ENCODE peak calls at places on chromosomes 2 and 18, in six cellular contexts. Q is H9, A is IMR-90, U is mesenchymal stem cell, N is mesendoderm, I is neuronal stem cell. E is an unnamed sample.

GRCh38 chr2:66537001-66537400 is 102.1 kb downstream of the MEIS1 start:
- DNase-seq in Q (no peak), A (no peak), U (no peak), N (peak), I (peak), E (no peak)

GRCh38 chr2:96832751-96833507 is 10.9 kb downstream of the ANKRD23 start:
- DNase-seq in Q (peak), A (peak), U (peak), N (peak), I (peak), E (peak)

GRCh38 chr2:200308421-200309295 is 2.2 kb downstream of the SPATS2L start:
- DNase-seq in Q (no peak), A (peak), U (peak), N (no peak), I (no peak), E (no peak)

GRCh38 chr2:239928457-239929350 is 96.4 kb downstream of the NDUFA10 start:
- DNase-seq in Q (peak), A (no peak), U (no peak), N (peak), I (no peak), E (no peak)

GRCh38 chr2:188382107-188382506 is 90.4 kb downstream of the GULP1 start:
- DNase-seq in Q (no peak), A (peak), U (peak), N (peak), I (no peak), E (no peak)

GRCh38 chr18:32902566-32903330 is 129.9 kb upstream of the KLHL14 start:
- DNase-seq in Q (no peak), A (no peak), U (no peak), N (no peak), I (no peak), E (no peak)

GRCh38 chr2:158556124-158556523 is 99.4 kb downstream of the PKP4 start:
- DNase-seq in Q (no peak), A (no peak), U (no peak), N (peak), I (no peak), E (no peak)

GRCh38 chr2:17300141-17300540 is 218.1 kb downstream of the RAD51AP2 start:
- DNase-seq in Q (no peak), A (peak), U (peak), N (no peak), I (no peak), E (peak)

GRCh38 chr2:72827999-72828646 is 2.3 kb upstream of the EXOC6B start:
- DNase-seq in Q (no peak), A (peak), U (peak), N (peak), I (no peak), E (peak)

GRCh38 chr18:59707306-59707705 is 10.1 kb upstream of the CCBE1 start:
- DNase-seq in Q (peak), A (no peak), U (no peak), N (no peak), I (no peak), E (peak)

GRCh38 chr2:12389354-12390045 is 327.2 kb upstream of the TRIB2 start:
- DNase-seq in Q (no peak), A (peak), U (no peak), N (peak), I (no peak), E (peak)

GRCh38 chr18:50013363-50014138 is 181.4 kb downstream of the MYO5B start:
- DNase-seq in Q (peak), A (peak), U (no peak), N (peak), I (no peak), E (no peak)

GRCh38 chr2:24334245-24334633 is 26.1 kb downstream of the ITSN2 start:
- DNase-seq in Q (no peak), A (peak), U (peak), N (no peak), I (no peak), E (no peak)

GRCh38 chr2:179449010-179449409 is 184.4 kb upstream of the SESTD1 start:
- DNase-seq in Q (no peak), A (no peak), U (no peak), N (no peak), I (no peak), E (no peak)

GRCh38 chr2:71252862-71253261 is 26.0 kb upstream of the PAIP2B start:
- DNase-seq in Q (no peak), A (no peak), U (no peak), N (no peak), I (no peak), E (no peak)

GRCh38 chr2:204150695-204151240 is 214.2 kb downstream of the ICOS start:
- DNase-seq in Q (peak), A (no peak), U (no peak), N (no peak), I (no peak), E (no peak)

GRCh38 chr2:108184421-108184820 is 55.3 kb upstream of the SULT1C3 start:
- DNase-seq in Q (no peak), A (peak), U (peak), N (peak), I (no peak), E (peak)

GRCh38 chr18:44458777-44459176 is 221.9 kb upstream of the SETBP1 start:
- DNase-seq in Q (no peak), A (peak), U (peak), N (peak), I (no peak), E (no peak)

GRCh38 chr18:62928316-62928715 is 213.0 kb downstream of the PHLPP1 start:
- DNase-seq in Q (no peak), A (peak), U (peak), N (no peak), I (no peak), E (no peak)

GRCh38 chr2:16070648-16070971 is 130.3 kb downstream of the MYCN start:
- DNase-seq in Q (no peak), A (no peak), U (no peak), N (no peak), I (no peak), E (no peak)

GRCh38 chr2:16069663-16069932 is 129.2 kb downstream of the MYCN start:
- DNase-seq in Q (no peak), A (no peak), U (no peak), N (no peak), I (no peak), E (no peak)

GRCh38 chr2:16071039-16071864 is 130.9 kb downstream of the MYCN start:
- DNase-seq in Q (no peak), A (no peak), U (no peak), N (no peak), I (no peak), E (no peak)

GRCh38 chr2:16068233-16068940 is 128.0 kb downstream of the MYCN start:
- DNase-seq in Q (no peak), A (no peak), U (no peak), N (peak), I (no peak), E (no peak)

DNA sequence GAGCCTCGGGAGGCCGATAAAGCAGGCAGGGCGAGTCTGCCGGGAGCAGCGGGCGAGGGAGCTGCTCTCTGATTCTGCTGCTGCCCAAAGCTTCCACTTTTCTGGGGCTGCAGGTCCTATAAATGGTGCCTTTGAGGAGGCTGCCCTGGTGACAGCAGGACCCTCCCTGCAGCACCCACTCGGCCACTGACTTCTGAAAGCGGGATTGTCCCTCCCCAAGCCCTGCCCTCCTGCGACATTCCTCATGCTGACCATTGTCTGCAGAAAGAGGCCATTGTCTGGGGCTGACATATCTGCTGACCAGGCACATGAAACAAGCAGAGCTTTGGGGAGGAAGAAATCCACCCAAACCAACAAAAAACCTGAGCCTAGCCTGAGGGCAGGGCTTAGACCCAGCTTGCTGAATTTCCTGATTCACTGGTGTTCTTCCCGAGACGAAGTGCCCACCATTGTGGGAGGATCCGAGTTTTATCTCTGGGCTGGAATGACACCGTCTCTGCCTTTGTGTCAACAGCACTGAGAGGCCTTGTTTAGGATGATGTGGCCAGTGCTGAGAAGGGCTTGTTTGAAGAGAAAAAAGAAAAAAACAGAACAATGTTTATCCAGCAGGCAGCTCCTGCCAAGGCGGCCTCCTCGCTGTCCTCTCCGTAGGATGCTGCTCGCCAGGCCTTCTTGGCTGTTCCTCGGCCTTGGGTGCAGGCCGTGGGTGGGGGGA is 129.7 kb downstream of the MYCN start:
- DNase-seq in Q (no peak), A (no peak), U (no peak), N (peak), I (peak), E (no peak)
- H2AK5ac ChIP-seq in Q (no peak), A (no peak), U (no peak), N (no peak), I (peak), E (no peak)

GRCh38 chr2:207253946-207254345 is 88.2 kb upstream of the KLF7 start:
- DNase-seq in Q (no peak), A (peak), U (peak), N (peak), I (no peak), E (peak)
- H2AK5ac ChIP-seq in Q (no peak), A (peak), U (no peak), N (peak), I (no peak), E (no peak)

GRCh38 chr2:39124000-39124769 is 3.3 kb upstream of the SOS1 start:
- DNase-seq in Q (peak), A (peak), U (peak), N (peak), I (peak), E (peak)
- H2AK5ac ChIP-seq in Q (no peak), A (peak), U (peak), N (no peak), I (peak), E (peak)

GRCh38 chr2:926259-926780 is 24.3 kb upstream of the SNTG2 start:
- DNase-seq in Q (no peak), A (no peak), U (no peak), N (no peak), I (no peak), E (no peak)

GRCh38 chr2:924701-925100 is 25.9 kb upstream of the SNTG2 start:
- DNase-seq in Q (no peak), A (no peak), U (no peak), N (no peak), I (no peak), E (no peak)

GRCh38 chr2:925711-926110 is 24.9 kb upstream of the SNTG2 start:
- DNase-seq in Q (no peak), A (no peak), U (no peak), N (no peak), I (no peak), E (no peak)

GRCh38 chr2:924202-924601 is 26.4 kb upstream of the SNTG2 start:
- DNase-seq in Q (no peak), A (no peak), U (no peak), N (no peak), I (no peak), E (no peak)

GRCh38 chr2:925309-925708 is 25.3 kb upstream of the SNTG2 start:
- DNase-seq in Q (peak), A (no peak), U (no peak), N (peak), I (no peak), E (peak)
- H2AK5ac ChIP-seq in Q (no peak), A (no peak), U (no peak), N (no peak), I (no peak), E (no peak)

DNA sequence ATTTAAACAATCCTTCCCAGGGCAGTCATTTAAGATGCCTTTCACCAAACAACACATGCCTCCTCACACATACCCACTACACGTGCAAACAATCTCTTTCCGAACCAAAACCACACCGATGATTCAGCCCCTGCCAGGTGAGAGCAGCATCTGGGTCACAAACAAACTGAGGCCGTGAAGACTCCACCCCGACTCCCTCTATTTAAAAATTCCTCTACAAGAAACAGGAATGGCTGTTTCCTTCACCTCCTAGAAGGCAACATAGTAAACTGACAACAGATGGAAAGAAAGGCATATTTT is 8.6 kb downstream of the CYB5A start:
- DNase-seq in Q (no peak), A (no peak), U (no peak), N (no peak), I (no peak), E (no peak)
- H2AK5ac ChIP-seq in Q (no peak), A (no peak), U (no peak), N (no peak), I (no peak), E (no peak)

GRCh38 chr2:178429336-178429735 is 21.6 kb downstream of the PRKRA start:
- DNase-seq in Q (no peak), A (no peak), U (no peak), N (no peak), I (no peak), E (no peak)
- H2AK5ac ChIP-seq in Q (no peak), A (no peak), U (no peak), N (no peak), I (no peak), E (no peak)

GRCh38 chr2:109246616-109247015 is 117.6 kb downstream of the SH3RF3 start:
- DNase-seq in Q (no peak), A (no peak), U (no peak), N (no peak), I (no peak), E (no peak)

GRCh38 chr2:109247812-109248211 is 118.8 kb downstream of the SH3RF3 start:
- DNase-seq in Q (no peak), A (no peak), U (no peak), N (no peak), I (no peak), E (no peak)

GRCh38 chr2:109247340-109247739 is 118.3 kb downstream of the SH3RF3 start:
- DNase-seq in Q (no peak), A (no peak), U (no peak), N (no peak), I (no peak), E (no peak)

GRCh38 chr2:109244750-109245382 is 115.9 kb downstream of the SH3RF3 start:
- DNase-seq in Q (no peak), A (no peak), U (no peak), N (no peak), I (no peak), E (no peak)

DNA sequence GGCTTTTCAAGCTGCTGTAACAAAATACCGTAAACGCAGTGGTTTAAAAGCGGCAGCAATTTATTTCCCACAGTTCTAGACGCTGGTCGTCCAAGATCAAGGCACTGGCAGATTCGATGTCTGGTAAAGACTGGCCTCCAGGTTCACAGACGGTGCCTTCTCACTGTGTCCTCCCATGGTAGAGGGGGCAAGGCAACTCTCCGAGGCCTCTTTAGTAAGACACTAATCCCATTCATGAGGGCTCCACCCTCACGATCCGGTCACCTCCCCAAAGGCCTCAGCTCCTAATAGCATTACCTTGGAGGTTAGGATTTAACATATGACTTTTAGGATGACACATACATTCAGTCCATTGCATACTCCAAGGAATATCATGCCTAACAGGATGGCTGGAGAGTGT is 117.2 kb downstream of the SH3RF3 start:
- DNase-seq in Q (no peak), A (no peak), U (no peak), N (no peak), I (no peak), E (no peak)
- H2AK5ac ChIP-seq in Q (no peak), A (peak), U (no peak), N (no peak), I (no peak), E (no peak)

GRCh38 chr18:35770360-35770759 is 188.8 kb downstream of the GALNT1 start:
- DNase-seq in Q (no peak), A (no peak), U (no peak), N (no peak), I (no peak), E (no peak)
- H2AK5ac ChIP-seq in Q (no peak), A (no peak), U (no peak), N (no peak), I (no peak), E (no peak)

DNA sequence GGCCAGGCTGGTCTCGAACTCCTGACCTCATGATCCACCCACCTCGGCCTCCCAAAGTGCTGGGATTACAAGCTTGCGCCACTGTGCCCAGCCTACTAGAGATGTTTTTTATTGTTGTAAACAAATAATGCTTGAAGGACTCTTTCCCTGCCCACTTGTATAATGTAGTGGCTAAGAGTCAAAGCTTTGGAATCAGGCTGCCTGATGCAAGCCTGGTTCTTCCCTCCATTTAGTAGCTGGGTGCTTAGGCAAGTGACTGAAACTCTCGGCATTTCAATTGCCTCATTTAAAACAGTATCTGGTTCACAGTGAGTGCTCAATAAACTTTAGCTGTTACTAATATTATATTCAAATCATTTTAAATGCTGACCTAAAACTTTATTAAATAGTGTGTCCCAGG is 264.0 kb upstream of the FBXO11 start:
- DNase-seq in Q (no peak), A (peak), U (peak), N (no peak), I (no peak), E (peak)
- H2AK5ac ChIP-seq in Q (no peak), A (no peak), U (no peak), N (no peak), I (no peak), E (no peak)